ENCODE peak calls at places on chromosomes 2 and 18, in ten cellular contexts. V, Z, C, U, A, T, P, D, Y and X are unnamed samples.

GRCh38 chr2:63060079-63060482 is 9.5 kb downstream of the OTX1 start:
- DNase-seq in V (no peak), Z (no peak), C (no peak), U (no peak), A (no peak), T (no peak), P (no peak), D (no peak), Y (no peak), X (no peak)

GRCh38 chr2:100380681-100381080 is 36.8 kb downstream of the CHST10 start:
- DNase-seq in V (no peak), Z (no peak), C (no peak), U (no peak), A (no peak), T (no peak), P (no peak), D (no peak), Y (no peak), X (no peak)

GRCh38 chr18:3983351-3983969 is 471.6 kb downstream of the DLGAP1 start:
- DNase-seq in V (peak; percentile 33), Z (peak; percentile 7), C (no peak), U (no peak), A (peak; percentile 82), T (peak; percentile 27), P (peak; percentile 84), D (peak; percentile 86), Y (peak; percentile 72), X (peak; percentile 27)

GRCh38 chr2:172931256-172931894 is 144.3 kb upstream of the MAP3K20 start:
- DNase-seq in V (no peak), Z (no peak), C (no peak), U (peak; percentile 17), A (peak; percentile 84), T (peak; percentile 54), P (peak; percentile 20), D (no peak), Y (peak; percentile 32), X (no peak)

GRCh38 chr2:73259276-73259675 is 25.0 kb downstream of the FBXO41 start:
- DNase-seq in V (no peak), Z (no peak), C (no peak), U (no peak), A (no peak), T (no peak), P (no peak), D (no peak), Y (no peak), X (no peak)

GRCh38 chr2:191840916-191841315 is 6.0 kb downstream of the CAVIN2 start:
- DNase-seq in V (no peak), Z (no peak), C (no peak), U (no peak), A (no peak), T (no peak), P (no peak), D (no peak), Y (no peak), X (no peak)

GRCh38 chr2:163471947-163472346 is 263.9 kb downstream of the FIGN start:
- DNase-seq in V (no peak), Z (peak; percentile 3), C (no peak), U (no peak), A (peak; percentile 56), T (peak; percentile 49), P (peak; percentile 13), D (no peak), Y (no peak), X (no peak)

GRCh38 chr2:88658890-88659881 is 31.9 kb upstream of the EIF2AK3 start:
- DNase-seq in V (no peak), Z (no peak), C (no peak), U (peak; percentile 27), A (peak; percentile 78), T (peak; percentile 47), P (no peak), D (peak; percentile 23), Y (peak; percentile 64), X (peak; percentile 82)

GRCh38 chr2:172307800-172308199 is 119.6 kb upstream of the ITGA6 start:
- DNase-seq in V (no peak), Z (no peak), C (no peak), U (peak; percentile 31), A (peak; percentile 79), T (no peak), P (no peak), D (no peak), Y (no peak), X (no peak)

GRCh38 chr2:57693177-57693576 is 353.4 kb upstream of the VRK2 start:
- DNase-seq in V (no peak), Z (no peak), C (no peak), U (no peak), A (no peak), T (no peak), P (no peak), D (no peak), Y (no peak), X (no peak)

DNA sequence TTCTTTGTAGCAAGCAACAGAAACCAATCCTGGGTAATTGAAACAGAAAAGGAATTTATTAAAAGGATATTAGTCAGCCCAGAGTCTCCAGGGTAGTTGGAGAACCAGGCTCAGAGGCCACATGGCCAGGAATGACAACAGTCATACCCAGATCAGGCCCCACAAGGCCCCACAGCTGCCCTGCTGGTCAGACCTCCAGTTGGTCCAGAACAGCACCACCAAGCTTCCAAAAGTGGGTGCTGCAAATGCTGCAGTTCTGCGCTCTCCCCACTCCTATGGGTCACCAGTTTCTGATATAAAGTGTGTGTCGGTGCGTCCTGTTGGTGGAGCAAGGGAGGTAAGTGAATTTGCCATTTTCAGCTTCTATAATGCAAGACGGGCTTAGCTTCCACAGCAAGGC is 29.9 kb downstream of the KLHL29 start:
- DNase-seq in V (no peak), Z (no peak), C (no peak), U (no peak), A (no peak), T (peak; percentile 34), P (no peak), D (no peak), Y (no peak), X (no peak)
- TF ChIP-seq CTCF in V (peak; percentile 37), Z (no peak), C (no peak), U (no peak), A (peak; percentile 32), T (peak; percentile 59), P (peak; percentile 17), D (peak; percentile 16), Y (no peak), X (peak; percentile 4)

DNA sequence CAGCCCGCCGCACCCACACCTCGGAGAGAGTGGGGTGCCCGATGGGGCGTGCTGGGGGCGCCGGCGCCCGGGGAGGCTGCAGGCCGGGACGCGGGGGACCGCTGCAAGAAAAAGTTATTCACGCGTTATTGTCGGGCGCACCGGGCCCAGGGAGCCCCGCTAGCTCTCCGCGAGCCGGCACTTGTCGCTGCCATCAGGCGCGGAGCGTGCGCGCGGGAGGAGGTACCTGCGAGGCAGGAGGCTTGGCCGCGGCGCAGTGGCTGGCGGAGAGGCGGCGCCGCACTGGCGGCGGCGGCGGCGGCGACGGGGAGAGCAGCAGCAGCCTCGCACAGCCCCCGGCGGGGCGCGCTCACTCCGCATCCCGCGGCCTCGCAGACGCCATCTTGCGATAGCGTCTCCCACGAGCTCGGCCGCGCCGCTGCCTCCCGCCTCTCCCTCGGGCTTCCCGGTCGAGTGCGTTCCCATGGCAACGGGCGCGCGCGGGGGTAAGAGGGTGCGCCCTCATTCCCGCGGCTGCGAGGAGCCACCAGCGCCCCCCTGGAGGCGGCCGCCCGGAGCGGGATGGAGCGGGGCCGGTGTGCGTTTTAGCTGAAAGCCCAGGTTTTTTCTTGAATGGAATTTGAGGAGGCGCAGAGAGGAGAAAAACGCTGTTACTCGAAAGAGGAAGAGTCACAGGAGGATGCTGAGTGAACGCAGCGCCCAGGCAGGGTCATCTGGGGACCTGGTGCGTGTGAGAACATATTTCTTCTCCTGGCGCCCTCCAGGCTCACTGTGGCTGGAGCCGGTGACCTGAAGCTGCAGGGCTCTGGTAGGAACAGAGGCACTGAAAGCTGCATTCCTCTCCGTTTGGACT is at the start of gene CHN1:
- DNase-seq in V (peak; percentile 45), Z (peak; percentile 70), C (peak; percentile 97), U (peak; percentile 64), A (peak; percentile 60), T (peak; percentile 49), P (no peak), D (peak; percentile 5), Y (peak; percentile 45), X (peak; percentile 39)
- TF ChIP-seq CTCF in V (peak; percentile 19), Z (peak; percentile 52), C (no peak), U (no peak), A (no peak), T (no peak), P (peak; percentile 3), D (no peak), Y (peak; percentile 22), X (no peak)

GRCh38 chr2:101386599-101387150 is 628 bp downstream of the CREG2 start:
- DNase-seq in V (no peak), Z (peak; percentile 17), C (no peak), U (no peak), A (no peak), T (no peak), P (no peak), D (no peak), Y (no peak), X (no peak)

GRCh38 chr2:101383016-101383541 is 4.2 kb downstream of the CREG2 start:
- DNase-seq in V (no peak), Z (no peak), C (no peak), U (no peak), A (no peak), T (no peak), P (no peak), D (no peak), Y (no peak), X (no peak)

GRCh38 chr2:101382406-101382805 is 4.9 kb downstream of the CREG2 start:
- DNase-seq in V (no peak), Z (no peak), C (no peak), U (no peak), A (no peak), T (no peak), P (no peak), D (no peak), Y (no peak), X (no peak)

GRCh38 chr2:101388232-101388631 is 929 bp upstream of the CREG2 start:
- DNase-seq in V (no peak), Z (no peak), C (no peak), U (no peak), A (peak; percentile 25), T (peak; percentile 43), P (no peak), D (no peak), Y (peak; percentile 66), X (no peak)

DNA sequence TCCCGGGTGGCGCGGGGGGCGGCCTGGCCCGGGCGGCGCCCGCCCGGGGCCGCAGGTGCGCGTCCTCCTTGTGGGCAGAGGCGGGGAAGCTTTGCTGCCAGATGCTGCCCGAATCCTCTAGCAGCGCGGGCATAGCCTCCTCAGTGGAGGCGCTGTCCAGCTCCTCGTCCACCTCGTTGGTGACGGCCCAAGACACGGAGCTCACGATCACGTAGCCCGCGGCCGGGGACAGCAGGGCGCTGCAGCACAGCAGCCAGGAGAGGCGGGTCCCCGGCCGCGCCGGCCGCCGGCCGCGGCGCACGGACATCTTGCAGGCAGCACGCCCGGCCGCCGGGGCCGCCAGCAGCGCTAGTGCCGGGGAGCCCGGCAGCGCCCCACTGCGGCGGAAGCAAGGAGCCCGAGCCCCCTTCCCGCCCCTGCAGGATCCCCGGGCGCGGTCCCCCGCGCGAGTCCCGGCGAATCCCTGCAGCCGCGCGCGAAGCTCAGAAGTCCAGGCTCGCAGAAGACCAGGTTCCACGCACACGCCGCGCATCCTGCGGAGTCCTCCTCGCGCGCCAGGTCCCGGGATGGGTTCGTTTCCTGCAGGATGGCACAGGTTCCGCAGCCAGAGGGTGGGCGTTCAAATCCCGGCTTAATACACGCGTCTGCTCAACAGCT is at the start of gene CREG2:
- DNase-seq in V (no peak), Z (peak; percentile 65), C (peak; percentile 87), U (peak; percentile 72), A (peak; percentile 65), T (peak; percentile 38), P (no peak), D (no peak), Y (peak; percentile 67), X (no peak)
- TF ChIP-seq CTCF in V (peak; percentile 52), Z (peak; percentile 81), C (peak; percentile 32), U (peak; percentile 35), A (peak; percentile 19), T (peak; percentile 46), P (peak; percentile 49), D (peak; percentile 39), Y (peak; percentile 75), X (peak; percentile 35)

GRCh38 chr2:102301867-102302362 is 9.4 kb upstream of the IL1RL1 start:
- DNase-seq in V (no peak), Z (no peak), C (peak; percentile 21), U (peak; percentile 57), A (peak; percentile 51), T (no peak), P (no peak), D (no peak), Y (no peak), X (no peak)
- TF ChIP-seq CTCF in V (peak; percentile 44), Z (no peak), C (peak; percentile 35), U (no peak), A (peak; percentile 47), T (peak; percentile 62), P (peak; percentile 14), D (peak; percentile 2), Y (no peak), X (peak; percentile 22)